ENCODE peak calls at places on chromosomes 5 and 9, in four cellular contexts. G, C, V and E are unnamed samples.
A peak's percentile ranks its signal among the peaks of the same experiment; 100 is the strongest.

GRCh38 chr5:134464988-134465855 is 53.5 kb upstream of the CDKN2AIPNL start:
- DNase-seq in G (no peak), C (no peak), V (no peak), E (no peak)

GRCh38 chr9:125550216-125550614 is 156.8 kb downstream of the MAPKAP1 start:
- DNase-seq in G (no peak), C (peak; percentile 83), V (peak; percentile 30), E (no peak)

GRCh38 chr5:126483156-126483555 is 59.9 kb downstream of the GRAMD2B start:
- DNase-seq in G (no peak), C (no peak), V (no peak), E (no peak)

GRCh38 chr9:108831496-108832178 is 24.1 kb downstream of the ACTL7B start:
- DNase-seq in G (no peak), C (no peak), V (no peak), E (no peak)

GRCh38 chr5:135359374-135360165 is 39.5 kb downstream of the MACROH2A1 start:
- DNase-seq in G (no peak), C (no peak), V (no peak), E (no peak)

GRCh38 chr5:50969207-50970145 is 303.0 kb downstream of the PARP8 start:
- DNase-seq in G (no peak), C (no peak), V (no peak), E (no peak)

GRCh38 chr9:130172161-130172857 is at the start of gene NCS1:
- DNase-seq in G (no peak), C (peak; percentile 63), V (peak; percentile 51), E (no peak)

GRCh38 chr9:36039696-36040095 is 3.0 kb downstream of the RECK start:
- DNase-seq in G (no peak), C (no peak), V (no peak), E (no peak)

GRCh38 chr5:15245913-15246312 is 254.1 kb upstream of the FBXL7 start:
- DNase-seq in G (no peak), C (no peak), V (no peak), E (no peak)

GRCh38 chr5:87195104-87195581 is 72.5 kb upstream of the RASA1 start:
- DNase-seq in G (no peak), C (peak; percentile 81), V (no peak), E (no peak)

GRCh38 chr9:120742951-120743416 is 28.7 kb upstream of the MEGF9 start:
- DNase-seq in G (no peak), C (peak; percentile 67), V (peak; percentile 20), E (no peak)

GRCh38 chr5:175418252-175418651 is 25.7 kb downstream of the DRD1 start:
- DNase-seq in G (no peak), C (no peak), V (no peak), E (no peak)

GRCh38 chr5:35248843-35249780 is 18.8 kb upstream of the PRLR start:
- DNase-seq in G (no peak), C (peak; percentile 14), V (no peak), E (no peak)

GRCh38 chr9:113579270-113580040 is 115.9 kb downstream of the RGS3 start:
- DNase-seq in G (no peak), C (no peak), V (no peak), E (no peak)

GRCh38 chr5:63055421-63055820 is 476.8 kb downstream of the LRRC70 start:
- DNase-seq in G (no peak), C (no peak), V (no peak), E (no peak)

GRCh38 chr5:88142801-88143692 is 125.6 kb downstream of the TMEM161B start:
- DNase-seq in G (no peak), C (no peak), V (no peak), E (no peak)

GRCh38 chr9:119298076-119298853 is 71.0 kb downstream of the BRINP1 start:
- DNase-seq in G (no peak), C (no peak), V (no peak), E (no peak)

GRCh38 chr5:54669285-54669684 is 151.7 kb downstream of the SNX18 start:
- DNase-seq in G (no peak), C (peak; percentile 36), V (no peak), E (no peak)

GRCh38 chr5:138554143-138554542 is 11.1 kb upstream of the ETF1 start:
- DNase-seq in G (no peak), C (no peak), V (no peak), E (no peak)

GRCh38 chr9:121609845-121610637 is 41.4 kb upstream of the DAB2IP start:
- DNase-seq in G (no peak), C (peak; percentile 15), V (no peak), E (peak; percentile 88)

GRCh38 chr5:55918097-55919035 is 67.2 kb downstream of the IL31RA start:
- DNase-seq in G (no peak), C (no peak), V (no peak), E (no peak)

GRCh38 chr9:121218357-121219027 is 16.8 kb upstream of the RAB14 start:
- DNase-seq in G (no peak), C (no peak), V (no peak), E (no peak)

GRCh38 chr9:114721491-114722362 is 39.7 kb upstream of the TEX48 start:
- DNase-seq in G (no peak), C (no peak), V (no peak), E (no peak)

GRCh38 chr5:125894383-125894782 is 528.8 kb upstream of the GRAMD2B start:
- DNase-seq in G (no peak), C (no peak), V (no peak), E (no peak)

GRCh38 chr5:90020575-90021535 is 388.7 kb downstream of the CETN3 start:
- DNase-seq in G (no peak), C (peak; percentile 78), V (no peak), E (peak; percentile 43)

GRCh38 chr9:93508207-93508606 is 54.8 kb upstream of the FAM120AOS start:
- DNase-seq in G (no peak), C (no peak), V (no peak), E (no peak)

GRCh38 chr5:135642179-135642505 is 63.4 kb upstream of the CXCL14 start:
- DNase-seq in G (no peak), C (no peak), V (no peak), E (no peak)

GRCh38 chr5:32785639-32786216 is 74.6 kb downstream of the NPR3 start:
- DNase-seq in G (no peak), C (no peak), V (no peak), E (no peak)

GRCh38 chr9:92315456-92315855 is 9.7 kb downstream of the NOL8 start:
- DNase-seq in G (no peak), C (no peak), V (no peak), E (no peak)

GRCh38 chr9:38685535-38685934 is 34.4 kb downstream of the FAM240B start:
- DNase-seq in G (no peak), C (no peak), V (no peak), E (no peak)

GRCh38 chr5:93967923-93968322 is 226.5 kb upstream of the POU5F2 start:
- DNase-seq in G (no peak), C (no peak), V (peak; percentile 41), E (peak; percentile 83)

GRCh38 chr9:72986522-72987116 is 33.8 kb upstream of the ALDH1A1 start:
- DNase-seq in G (no peak), C (no peak), V (no peak), E (no peak)